ENCODE peak calls at places on chromosome 13, in six cellular contexts. G, D, V, Z, F and T are unnamed samples.

GRCh38 chr13:84994582-84994981 is 804.6 kb downstream of the SLITRK6 start:
- DNase-seq in G (no peak), D (no peak), V (no peak), Z (no peak), F (no peak), T (no peak)

GRCh38 chr13:77042566-77043177 is 15.7 kb upstream of the FBXL3 start:
- DNase-seq in G (no peak), D (no peak), V (peak; percentile 46), Z (no peak), F (no peak), T (no peak)

GRCh38 chr13:46476174-46476573 is 76.8 kb upstream of the LRCH1 start:
- DNase-seq in G (no peak), D (no peak), V (no peak), Z (no peak), F (no peak), T (no peak)

GRCh38 chr13:106121173-106121754 is 414.2 kb downstream of the EFNB2 start:
- DNase-seq in G (no peak), D (no peak), V (no peak), Z (no peak), F (no peak), T (no peak)

GRCh38 chr13:44855860-44856259 is 133.4 kb downstream of the NUFIP1 start:
- DNase-seq in G (no peak), D (no peak), V (no peak), Z (no peak), F (no peak), T (no peak)

GRCh38 chr13:45207319-45207718 is 6.5 kb upstream of the KCTD4 start:
- DNase-seq in G (no peak), D (no peak), V (no peak), Z (no peak), F (no peak), T (no peak)

GRCh38 chr13:106038752-106039151 is 496.7 kb downstream of the EFNB2 start:
- DNase-seq in G (no peak), D (no peak), V (peak; percentile 90), Z (no peak), F (no peak), T (no peak)

GRCh38 chr13:40102854-40103253 is 447.4 kb downstream of the COG6 start:
- DNase-seq in G (peak; percentile 73), D (no peak), V (peak; percentile 65), Z (no peak), F (no peak), T (peak; percentile 52)

GRCh38 chr13:101785858-101786257 is 333.4 kb downstream of the ITGBL1 start:
- DNase-seq in G (no peak), D (no peak), V (peak; percentile 3), Z (no peak), F (no peak), T (no peak)

GRCh38 chr13:36131931-36132297 is 732 bp upstream of the DCLK1 start:
- DNase-seq in G (no peak), D (peak; percentile 56), V (no peak), Z (no peak), F (peak; percentile 69), T (no peak)

GRCh38 chr13:42048625-42049453 is at the start of gene DGKH:
- DNase-seq in G (peak; percentile 80), D (peak; percentile 64), V (peak; percentile 78), Z (peak; percentile 86), F (peak; percentile 89), T (peak; percentile 85)

GRCh38 chr13:32408296-32408998 is 19.5 kb downstream of the N4BP2L1 start:
- DNase-seq in G (no peak), D (no peak), V (no peak), Z (no peak), F (no peak), T (no peak)

GRCh38 chr13:75993823-75994222 is 357.7 kb downstream of the LMO7 start:
- DNase-seq in G (no peak), D (no peak), V (peak; percentile 3), Z (no peak), F (no peak), T (no peak)

GRCh38 chr13:98466634-98467236 is 110.2 kb downstream of the STK24 start:
- DNase-seq in G (peak; percentile 49), D (peak; percentile 61), V (peak; percentile 55), Z (no peak), F (no peak), T (no peak)

GRCh38 chr13:78030351-78030750 is 111.7 kb upstream of the EDNRB start:
- DNase-seq in G (no peak), D (no peak), V (no peak), Z (no peak), F (no peak), T (no peak)

GRCh38 chr13:82654851-82655517 is 1227.3 kb downstream of the SLITRK1 start:
- DNase-seq in G (peak; percentile 40), D (peak; percentile 70), V (peak; percentile 82), Z (peak; percentile 54), F (peak; percentile 85), T (no peak)

GRCh38 chr13:102642475-102642874 is 45.7 kb downstream of the TPP2 start:
- DNase-seq in G (peak; percentile 75), D (no peak), V (no peak), Z (no peak), F (peak; percentile 56), T (peak; percentile 92)

GRCh38 chr13:41563501-41564001 is 106.2 kb downstream of the RGCC start:
- DNase-seq in G (no peak), D (no peak), V (peak; percentile 50), Z (no peak), F (no peak), T (no peak)

GRCh38 chr13:99955747-99956472 is 15.7 kb downstream of the ZIC5 start:
- DNase-seq in G (no peak), D (no peak), V (peak; percentile 17), Z (no peak), F (no peak), T (no peak)

GRCh38 chr13:40457844-40458243 is 208.6 kb downstream of the FOXO1 start:
- DNase-seq in G (no peak), D (no peak), V (no peak), Z (peak; percentile 7), F (no peak), T (no peak)

GRCh38 chr13:74929436-74929835 is 552.5 kb downstream of the TBC1D4 start:
- DNase-seq in G (no peak), D (no peak), V (no peak), Z (no peak), F (no peak), T (no peak)

DNA sequence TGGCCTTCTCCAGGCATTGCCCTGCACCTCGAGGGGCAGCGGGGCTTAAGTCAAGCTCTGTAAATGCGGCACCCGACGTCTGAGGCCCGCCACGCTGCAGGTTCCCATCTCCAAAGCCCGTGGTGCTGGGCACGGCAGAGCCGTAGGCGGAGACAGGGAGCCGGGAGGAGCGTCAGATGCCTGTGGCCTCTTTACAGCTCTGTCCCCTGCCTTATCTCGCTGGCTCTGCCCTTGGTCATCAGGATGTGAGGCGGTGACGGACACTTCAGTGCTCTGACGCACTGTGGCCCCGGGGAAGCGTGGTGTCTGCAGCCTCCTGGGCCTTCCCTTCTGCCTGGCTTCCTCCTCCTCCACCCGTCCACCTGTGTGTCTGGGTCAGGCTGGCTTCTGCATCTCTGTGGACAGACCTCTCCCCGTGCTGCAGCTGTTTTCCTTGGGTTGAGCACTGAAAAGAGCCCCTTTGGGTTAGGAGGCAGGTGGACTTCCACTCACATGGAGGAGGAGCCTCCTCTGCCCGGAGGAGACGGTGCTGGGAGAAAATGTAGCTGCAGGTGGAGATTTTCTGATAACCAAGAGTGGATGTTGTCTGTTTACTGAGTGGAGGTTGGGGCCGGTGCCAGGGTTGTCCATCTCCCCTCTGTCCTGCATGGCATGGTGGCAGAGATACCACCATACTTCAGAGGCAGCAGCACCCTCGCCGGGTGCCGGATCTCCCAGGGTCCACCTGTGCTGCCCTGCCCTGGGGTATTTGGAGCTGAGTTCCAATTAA is 14.6 kb downstream of the MCF2L start:
- DNase-seq in G (peak; percentile 47), D (no peak), V (no peak), Z (peak; percentile 57), F (no peak), T (no peak)
- TF ChIP-seq POLR2A in G (peak; percentile 88), D (no peak), V (no peak), Z (no peak), F (no peak), T (no peak)

GRCh38 chr13:110638814-110639806 is 23.8 kb downstream of the NAXD start:
- DNase-seq in G (no peak), D (no peak), V (no peak), Z (no peak), F (peak; percentile 21), T (peak; percentile 22)

GRCh38 chr13:110642291-110642981 is 27.1 kb downstream of the NAXD start:
- DNase-seq in G (no peak), D (no peak), V (no peak), Z (no peak), F (peak; percentile 61), T (peak; percentile 22)

GRCh38 chr13:110641055-110642015 is 26.0 kb downstream of the NAXD start:
- DNase-seq in G (peak; percentile 65), D (peak; percentile 47), V (peak; percentile 53), Z (no peak), F (peak; percentile 61), T (peak; percentile 24)

GRCh38 chr13:110639935-110640334 is 24.6 kb downstream of the NAXD start:
- DNase-seq in G (no peak), D (no peak), V (no peak), Z (no peak), F (no peak), T (no peak)

DNA sequence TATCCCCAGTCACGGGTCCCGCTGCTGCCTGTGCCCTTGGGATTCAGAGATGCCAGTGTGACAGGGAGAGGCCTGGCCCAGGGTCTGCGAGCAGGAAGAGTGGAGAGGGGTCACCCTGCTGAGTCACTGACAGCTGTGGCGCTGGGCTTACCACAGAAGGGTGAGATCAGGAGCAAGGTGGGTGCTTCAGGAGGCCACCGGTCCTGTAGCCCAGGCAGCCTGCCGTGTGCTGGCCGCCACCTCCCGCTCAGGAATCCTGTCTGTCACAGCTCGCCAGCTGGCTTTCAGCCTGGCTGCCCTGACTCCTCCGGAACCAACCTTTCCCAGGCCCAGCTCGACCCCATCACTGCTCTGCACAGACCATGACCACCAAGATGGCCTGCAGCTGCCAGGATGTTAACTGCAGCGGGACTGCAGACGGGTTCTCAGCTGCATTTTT is 25.3 kb downstream of the NAXD start:
- DNase-seq in G (peak; percentile 75), D (no peak), V (peak; percentile 60), Z (no peak), F (peak; percentile 71), T (peak; percentile 32)
- TF ChIP-seq POLR2A in G (no peak), D (no peak), V (no peak), Z (no peak), F (no peak), T (no peak)

GRCh38 chr13:51175001-51175400 is 47.2 kb upstream of the FAM124A start:
- DNase-seq in G (no peak), D (no peak), V (no peak), Z (no peak), F (no peak), T (no peak)

GRCh38 chr13:51179432-51179971 is 42.7 kb upstream of the FAM124A start:
- DNase-seq in G (no peak), D (no peak), V (no peak), Z (no peak), F (no peak), T (no peak)

GRCh38 chr13:51175639-51176038 is 46.6 kb upstream of the FAM124A start:
- DNase-seq in G (no peak), D (no peak), V (no peak), Z (no peak), F (no peak), T (no peak)

GRCh38 chr13:51178456-51179074 is 43.6 kb upstream of the FAM124A start:
- DNase-seq in G (no peak), D (no peak), V (no peak), Z (no peak), F (no peak), T (no peak)

GRCh38 chr13:51177188-51177587 is 45.0 kb upstream of the FAM124A start:
- DNase-seq in G (no peak), D (no peak), V (no peak), Z (no peak), F (no peak), T (no peak)
- TF ChIP-seq POLR2A in G (no peak), D (no peak), V (no peak), Z (no peak), F (no peak), T (no peak)

GRCh38 chr13:33542309-33543088 is 256.9 kb upstream of the STARD13 start:
- DNase-seq in G (peak; percentile 99), D (peak; percentile 96), V (peak; percentile 100), Z (peak; percentile 99), F (peak; percentile 99), T (peak; percentile 99)
- TF ChIP-seq POLR2A in G (peak; percentile 38), D (peak; percentile 90), V (peak; percentile 67), Z (peak; percentile 33), F (peak; percentile 56), T (peak; percentile 28)